ENCODE peak calls at places on chromosomes 11 and 22, in ten cellular contexts. S is naive thymus-derived CD4-positive, alpha-beta T cell; C is NCI-H1092 treated with DMSO at 0.1 percent for 48 hours; U is thoracic aorta; W is NCI-H446 treated with DMSO at 0.1 percent for 48 hours; X is DND-41; M is smooth muscle cell of the brain vasculature; L is RCC 7860; R is COR-L47; F is mammary epithelial cell. K is an unnamed sample.

GRCh38 chr22:27804683-27805297 is 3.2 kb upstream of the MN1 start:
- DNase-seq in S (peak), C (peak), U (no peak), W (peak), X (peak), M (no peak), L (peak), R (peak), F (peak), K (peak)

GRCh38 chr22:17788528-17789378 is 14.5 kb upstream of the BID start:
- DNase-seq in S (no peak), C (no peak), U (no peak), W (no peak), X (no peak), M (peak), L (no peak), R (no peak), F (no peak), K (no peak)

GRCh38 chr11:132427611-132428010 is 1057.2 kb downstream of the NTM start:
- DNase-seq in S (no peak), C (no peak), U (no peak), W (no peak), X (peak), M (no peak), L (no peak), R (no peak), F (peak), K (peak)

GRCh38 chr22:50186789-50187523 is 1.2 kb downstream of the TRABD start:
- DNase-seq in S (no peak), C (no peak), U (no peak), W (no peak), X (peak), M (no peak), L (no peak), R (no peak), F (peak), K (no peak)

GRCh38 chr22:27032121-27032761 is 374.9 kb downstream of the MIAT start:
- DNase-seq in S (no peak), C (peak), U (peak), W (peak), X (no peak), M (peak), L (no peak), R (peak), F (no peak), K (no peak)

GRCh38 chr22:40603088-40603605 is 33.4 kb downstream of the MRTFA start:
- DNase-seq in S (no peak), C (no peak), U (no peak), W (no peak), X (no peak), M (no peak), L (peak), R (no peak), F (peak), K (peak)

GRCh38 chr11:103370076-103370475 is 260.9 kb downstream of the DYNC2H1 start:
- DNase-seq in S (no peak), C (no peak), U (no peak), W (no peak), X (no peak), M (no peak), L (no peak), R (no peak), F (no peak), K (no peak)

GRCh38 chr22:36768616-36769015 is 7.3 kb downstream of the IFT27 start:
- DNase-seq in S (no peak), C (no peak), U (no peak), W (no peak), X (no peak), M (no peak), L (no peak), R (no peak), F (no peak), K (no peak)

GRCh38 chr11:111586305-111586915 is 15.8 kb upstream of the SIK2 start:
- DNase-seq in S (peak), C (peak), U (no peak), W (peak), X (peak), M (no peak), L (peak), R (peak), F (peak), K (peak)

GRCh38 chr22:38126928-38127668 is 16.6 kb upstream of the BAIAP2L2 start:
- DNase-seq in S (no peak), C (no peak), U (no peak), W (no peak), X (no peak), M (no peak), L (no peak), R (no peak), F (no peak), K (no peak)

GRCh38 chr22:44363980-44364749 is 51.4 kb upstream of the SHISAL1 start:
- DNase-seq in S (no peak), C (no peak), U (peak), W (no peak), X (no peak), M (no peak), L (peak), R (no peak), F (no peak), K (no peak)

GRCh38 chr11:75763846-75764245 is 4.7 kb upstream of the DGAT2 start:
- DNase-seq in S (no peak), C (no peak), U (no peak), W (no peak), X (no peak), M (no peak), L (no peak), R (no peak), F (no peak), K (no peak)

GRCh38 chr11:34234086-34234740 is 123.6 kb downstream of the ABTB2 start:
- DNase-seq in S (peak), C (no peak), U (no peak), W (no peak), X (peak), M (no peak), L (peak), R (no peak), F (peak), K (peak)

GRCh38 chr11:15170170-15170569 is 55.4 kb downstream of the INSC start:
- DNase-seq in S (no peak), C (no peak), U (no peak), W (no peak), X (no peak), M (no peak), L (no peak), R (no peak), F (peak), K (no peak)

GRCh38 chr11:97684486-97685439 is 1295.0 kb downstream of the JRKL start:
- DNase-seq in S (no peak), C (no peak), U (no peak), W (peak), X (no peak), M (no peak), L (no peak), R (no peak), F (no peak), K (no peak)

GRCh38 chr11:64556721-64557250 is 34.2 kb upstream of the SLC22A12 start:
- DNase-seq in S (no peak), C (no peak), U (no peak), W (no peak), X (no peak), M (no peak), L (no peak), R (no peak), F (no peak), K (no peak)

GRCh38 chr22:47128216-47129215 is 366.1 kb downstream of the TBC1D22A start:
- DNase-seq in S (no peak), C (no peak), U (no peak), W (no peak), X (no peak), M (no peak), L (no peak), R (no peak), F (no peak), K (no peak)

GRCh38 chr11:73193251-73194033 is 24.6 kb upstream of the P2RY2 start:
- DNase-seq in S (no peak), C (no peak), U (no peak), W (no peak), X (no peak), M (no peak), L (peak), R (no peak), F (peak), K (no peak)

GRCh38 chr11:33182246-33182878 is 21.1 kb upstream of the CSTF3 start:
- DNase-seq in S (no peak), C (no peak), U (no peak), W (no peak), X (no peak), M (no peak), L (no peak), R (no peak), F (no peak), K (no peak)

GRCh38 chr11:6404341-6405038 is 14.2 kb downstream of the SMPD1 start:
- DNase-seq in S (peak), C (no peak), U (no peak), W (no peak), X (no peak), M (no peak), L (no peak), R (peak), F (no peak), K (no peak)

GRCh38 chr11:92225563-92226308 is 1.1 kb downstream of the FAT3 start:
- DNase-seq in S (no peak), C (peak), U (no peak), W (peak), X (no peak), M (no peak), L (no peak), R (peak), F (peak), K (no peak)

GRCh38 chr11:60396790-60397189 is 531 bp downstream of the MS4A14 start:
- DNase-seq in S (no peak), C (no peak), U (no peak), W (no peak), X (no peak), M (no peak), L (no peak), R (no peak), F (no peak), K (no peak)

GRCh38 chr22:46696614-46697013 is 41.4 kb downstream of the CERK start:
- DNase-seq in S (no peak), C (no peak), U (no peak), W (no peak), X (no peak), M (no peak), L (no peak), R (no peak), F (no peak), K (no peak)

GRCh38 chr11:64929625-64930024 is 5.1 kb downstream of the PPP2R5B start:
- DNase-seq in S (no peak), C (no peak), U (no peak), W (no peak), X (no peak), M (no peak), L (no peak), R (no peak), F (no peak), K (no peak)

GRCh38 chr22:37498289-37498909 is 12.2 kb upstream of the MFNG start:
- DNase-seq in S (peak), C (peak), U (no peak), W (no peak), X (peak), M (no peak), L (peak), R (peak), F (no peak), K (no peak)

GRCh38 chr22:49205401-49205800 is 622.3 kb downstream of the BRD1 start:
- DNase-seq in S (no peak), C (no peak), U (no peak), W (no peak), X (no peak), M (no peak), L (no peak), R (no peak), F (no peak), K (no peak)

GRCh38 chr11:19441752-19442553 is 201.2 kb upstream of the E2F8 start:
- DNase-seq in S (no peak), C (no peak), U (peak), W (no peak), X (no peak), M (peak), L (peak), R (no peak), F (peak), K (peak)

GRCh38 chr22:17921871-17922821 is 102.2 kb downstream of the MICAL3 start:
- DNase-seq in S (no peak), C (no peak), U (no peak), W (no peak), X (no peak), M (no peak), L (peak), R (no peak), F (peak), K (no peak)

GRCh38 chr11:69106124-69106811 is 49.5 kb upstream of the SMIM38 start:
- DNase-seq in S (no peak), C (no peak), U (no peak), W (no peak), X (no peak), M (no peak), L (no peak), R (no peak), F (no peak), K (no peak)

GRCh38 chr22:23397618-23398567 is 182.2 kb downstream of the IGLL1 start:
- DNase-seq in S (no peak), C (no peak), U (no peak), W (no peak), X (no peak), M (no peak), L (no peak), R (no peak), F (no peak), K (no peak)

GRCh38 chr11:119684361-119685072 is 44.5 kb downstream of the NECTIN1 start:
- DNase-seq in S (no peak), C (no peak), U (no peak), W (no peak), X (no peak), M (no peak), L (peak), R (no peak), F (peak), K (peak)

GRCh38 chr22:46175631-46176030 is 25.3 kb downstream of the PPARA start:
- DNase-seq in S (no peak), C (no peak), U (no peak), W (no peak), X (no peak), M (no peak), L (peak), R (no peak), F (peak), K (no peak)

GRCh38 chr11:30326114-30326783 is 3.3 kb downstream of the ARL14EP start:
- DNase-seq in S (no peak), C (no peak), U (no peak), W (no peak), X (no peak), M (no peak), L (no peak), R (no peak), F (no peak), K (no peak)

GRCh38 chr11:12235945-12236743 is 125.8 kb downstream of the MICAL2 start:
- DNase-seq in S (peak), C (peak), U (no peak), W (peak), X (peak), M (peak), L (peak), R (peak), F (peak), K (peak)